ENCODE peak calls at places on chromosomes 16 and 17, in six cellular contexts. One of them, this sample, is unnamed.

GRCh38 chr17:59337741-59338299 is 6.4 kb downstream of the YPEL2 start:
- DNase-seq in GM12865: no peak
- DNase-seq in small intestine: no peak
- DNase-seq in BE2C: no peak
- DNase-seq in A549: no peak
- DNase-seq in tibial artery: no peak
- DNase-seq in this sample: no peak

GRCh38 chr16:15835136-15835878 is 21.5 kb downstream of the MYH11 start:
- DNase-seq in GM12865: peak
- DNase-seq in small intestine: no peak
- DNase-seq in BE2C: no peak
- DNase-seq in A549: no peak
- DNase-seq in tibial artery: peak
- DNase-seq in this sample: no peak

GRCh38 chr17:81933178-81933699 is 3.9 kb downstream of the PYCR1 start:
- DNase-seq in GM12865: no peak
- DNase-seq in small intestine: no peak
- DNase-seq in BE2C: no peak
- DNase-seq in A549: no peak
- DNase-seq in tibial artery: no peak
- DNase-seq in this sample: no peak

GRCh38 chr16:84117482-84117843 is 721 bp upstream of the MBTPS1 start:
- DNase-seq in GM12865: peak
- DNase-seq in small intestine: peak
- DNase-seq in BE2C: no peak
- DNase-seq in A549: peak
- DNase-seq in tibial artery: no peak
- DNase-seq in this sample: no peak

GRCh38 chr17:57966246-57966645 is 11.0 kb upstream of the CUEDC1 start:
- DNase-seq in GM12865: no peak
- DNase-seq in small intestine: no peak
- DNase-seq in BE2C: no peak
- DNase-seq in A549: no peak
- DNase-seq in tibial artery: no peak
- DNase-seq in this sample: no peak

GRCh38 chr16:4140652-4141051 is 24.4 kb upstream of the ADCY9 start:
- DNase-seq in GM12865: peak
- DNase-seq in small intestine: no peak
- DNase-seq in BE2C: no peak
- DNase-seq in A549: no peak
- DNase-seq in tibial artery: no peak
- DNase-seq in this sample: no peak

GRCh38 chr16:63361032-63361624 is 1324.9 kb upstream of the CDH8 start:
- DNase-seq in GM12865: peak
- DNase-seq in small intestine: peak
- DNase-seq in BE2C: peak
- DNase-seq in A549: peak
- DNase-seq in tibial artery: no peak
- DNase-seq in this sample: no peak

GRCh38 chr16:86494039-86494564 is 16.2 kb upstream of the FOXF1 start:
- DNase-seq in GM12865: no peak
- DNase-seq in small intestine: no peak
- DNase-seq in BE2C: no peak
- DNase-seq in A549: no peak
- DNase-seq in tibial artery: no peak
- DNase-seq in this sample: peak

GRCh38 chr17:16001498-16001897 is 1.9 kb downstream of the TTC19 start:
- DNase-seq in GM12865: no peak
- DNase-seq in small intestine: no peak
- DNase-seq in BE2C: no peak
- DNase-seq in A549: peak
- DNase-seq in tibial artery: no peak
- DNase-seq in this sample: no peak

GRCh38 chr17:48051278-48051677 is 3.1 kb downstream of the NFE2L1 start:
- DNase-seq in GM12865: no peak
- DNase-seq in small intestine: no peak
- DNase-seq in BE2C: no peak
- DNase-seq in A549: no peak
- DNase-seq in tibial artery: no peak
- DNase-seq in this sample: no peak

GRCh38 chr16:88920618-88921602 is 54.5 kb upstream of the PABPN1L start:
- DNase-seq in GM12865: peak
- DNase-seq in small intestine: no peak
- DNase-seq in BE2C: peak
- DNase-seq in A549: no peak
- DNase-seq in tibial artery: no peak
- DNase-seq in this sample: peak

GRCh38 chr16:75064403-75065148 is 52.0 kb downstream of the LDHD start:
- DNase-seq in GM12865: no peak
- DNase-seq in small intestine: peak
- DNase-seq in BE2C: no peak
- DNase-seq in A549: no peak
- DNase-seq in tibial artery: no peak
- DNase-seq in this sample: no peak

GRCh38 chr17:40024901-40025300 is 9.7 kb downstream of the CSF3 start:
- DNase-seq in GM12865: no peak
- DNase-seq in small intestine: no peak
- DNase-seq in BE2C: no peak
- DNase-seq in A549: no peak
- DNase-seq in tibial artery: no peak
- DNase-seq in this sample: no peak

GRCh38 chr17:45732926-45733505 is 51.1 kb upstream of the CRHR1 start:
- DNase-seq in GM12865: no peak
- DNase-seq in small intestine: no peak
- DNase-seq in BE2C: no peak
- DNase-seq in A549: no peak
- DNase-seq in tibial artery: peak
- DNase-seq in this sample: no peak